ENCODE peak calls at places on chromosomes 16 and 17, in four cellular contexts. One of them, this sample, is unnamed.

GRCh38 chr16:23865853-23866252 is 30.1 kb downstream of the PRKCB start:
- DNase-seq in A549: no peak
- DNase-seq in IMR-90: no peak
- DNase-seq in K562: no peak
- DNase-seq in this sample: no peak

GRCh38 chr16:46756772-46757171 is 8.6 kb upstream of the MYLK3 start:
- DNase-seq in IMR-90: no peak
- DNase-seq in A549: no peak
- DNase-seq in K562: no peak
- DNase-seq in this sample: no peak

GRCh38 chr16:46832757-46833464 is 1.9 kb upstream of the C16orf87 start:
- DNase-seq in K562: no peak
- DNase-seq in A549: no peak
- DNase-seq in IMR-90: no peak
- DNase-seq in this sample: peak

GRCh38 chr17:51813784-51814174 is 344.7 kb downstream of the CA10 start:
- DNase-seq in IMR-90: no peak
- DNase-seq in K562: no peak
- DNase-seq in A549: no peak
- DNase-seq in this sample: no peak

GRCh38 chr17:11622468-11622867 is 24.2 kb downstream of the DNAH9 start:
- DNase-seq in A549: no peak
- DNase-seq in K562: no peak
- DNase-seq in IMR-90: no peak
- DNase-seq in this sample: no peak

GRCh38 chr16:35200662-35201061 is 1741.2 kb downstream of the TP53TG3F start:
- DNase-seq in A549: no peak
- DNase-seq in IMR-90: no peak
- DNase-seq in K562: no peak
- DNase-seq in this sample: no peak

GRCh38 chr17:57927048-57927723 is 28.0 kb downstream of the CUEDC1 start:
- DNase-seq in IMR-90: peak
- DNase-seq in A549: no peak
- DNase-seq in K562: no peak
- DNase-seq in this sample: no peak

GRCh38 chr17:76968707-76969597 is 100.7 kb downstream of the MGAT5B start:
- DNase-seq in A549: no peak
- DNase-seq in IMR-90: no peak
- DNase-seq in K562: peak
- DNase-seq in this sample: no peak

GRCh38 chr17:79843917-79844815 is 4.9 kb upstream of the CBX4 start:
- DNase-seq in IMR-90: peak
- DNase-seq in A549: peak
- DNase-seq in K562: no peak
- DNase-seq in this sample: no peak

GRCh38 chr17:13589658-13590057 is 12.1 kb downstream of the HS3ST3A1 start:
- DNase-seq in IMR-90: no peak
- DNase-seq in K562: no peak
- DNase-seq in A549: no peak
- DNase-seq in this sample: no peak

GRCh38 chr17:15944720-15945492 is at the start of gene ADORA2B:
- DNase-seq in K562: peak
- DNase-seq in IMR-90: peak
- DNase-seq in A549: peak
- DNase-seq in this sample: peak

GRCh38 chr17:57413848-57414651 is 157.7 kb downstream of the MSI2 start:
- DNase-seq in K562: no peak
- DNase-seq in IMR-90: no peak
- DNase-seq in A549: peak
- DNase-seq in this sample: peak

GRCh38 chr17:17300624-17301568 is 2.3 kb upstream of the NT5M start:
- DNase-seq in IMR-90: peak
- DNase-seq in A549: peak
- DNase-seq in K562: no peak
- DNase-seq in this sample: no peak

GRCh38 chr17:80997471-80998387 is 6.1 kb downstream of the CHMP6 start:
- DNase-seq in A549: no peak
- DNase-seq in IMR-90: no peak
- DNase-seq in K562: no peak
- DNase-seq in this sample: no peak
- TF ChIP-seq RFX5 in A549: no peak
- TF ChIP-seq RFX5 in IMR-90: no peak
- TF ChIP-seq RFX5 in K562: no peak
- TF ChIP-seq RFX5 in this sample: no peak

DNA sequence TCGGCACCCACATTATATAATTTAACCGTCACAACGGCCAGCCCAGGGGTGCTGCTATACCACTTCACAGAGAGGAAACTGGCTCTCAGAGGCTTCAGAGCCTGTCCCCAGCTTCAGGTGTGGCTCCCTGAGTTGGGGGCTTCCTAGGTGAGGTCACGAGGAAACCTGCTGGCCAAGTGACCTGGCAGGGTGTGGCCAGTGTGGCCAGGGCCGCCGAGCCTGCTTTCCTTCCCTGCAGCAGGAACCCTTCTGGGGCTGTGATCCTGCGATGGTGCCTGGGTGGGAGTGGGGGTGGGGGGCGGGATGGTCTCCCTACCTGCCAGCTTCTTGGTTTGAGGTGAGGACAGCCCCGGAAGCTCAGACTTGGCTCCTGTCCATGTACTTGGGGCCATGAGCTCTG is 39.9 kb downstream of the ADCY7 start:
- DNase-seq in IMR-90: no peak
- DNase-seq in K562: no peak
- DNase-seq in A549: no peak
- DNase-seq in this sample: no peak
- TF ChIP-seq RFX5 in IMR-90: no peak
- TF ChIP-seq RFX5 in K562: no peak
- TF ChIP-seq RFX5 in A549: no peak
- TF ChIP-seq RFX5 in this sample: no peak

GRCh38 chr16:72241930-72242329 is 70.0 kb upstream of the PMFBP1 start:
- DNase-seq in IMR-90: peak
- DNase-seq in A549: peak
- DNase-seq in K562: peak
- DNase-seq in this sample: peak
- TF ChIP-seq RFX5 in IMR-90: no peak
- TF ChIP-seq RFX5 in A549: no peak
- TF ChIP-seq RFX5 in K562: no peak
- TF ChIP-seq RFX5 in this sample: no peak

GRCh38 chr16:48206594-48207242 is 37.4 kb upstream of the LONP2 start:
- DNase-seq in A549: no peak
- DNase-seq in IMR-90: peak
- DNase-seq in K562: no peak
- DNase-seq in this sample: peak
- TF ChIP-seq RFX5 in A549: no peak
- TF ChIP-seq RFX5 in IMR-90: no peak
- TF ChIP-seq RFX5 in K562: no peak
- TF ChIP-seq RFX5 in this sample: no peak

GRCh38 chr16:29753516-29753915 is 7.7 kb upstream of the C16orf54 start:
- DNase-seq in IMR-90: no peak
- DNase-seq in A549: no peak
- DNase-seq in K562: no peak
- DNase-seq in this sample: no peak
- TF ChIP-seq RFX5 in IMR-90: no peak
- TF ChIP-seq RFX5 in A549: no peak
- TF ChIP-seq RFX5 in K562: no peak
- TF ChIP-seq RFX5 in this sample: no peak